ENCODE peak calls at places on chromosomes 16 and 17, in eight cellular contexts. U is left ventricle myocardium inferior; G is kidney; E is mesendoderm; O is CD8-positive, alpha-beta T cell; J is CD4-positive, alpha-beta T cell; S is H9; M is upper lobe of right lung. F is an unnamed sample.

GRCh38 chr17:8397636-8398035 is at the start of gene RNF222:
- DNase-seq in U (no peak), G (no peak), E (no peak), O (no peak), J (no peak), S (no peak), M (no peak), F (no peak)

GRCh38 chr17:45227631-45228120 is 6.0 kb downstream of the FMNL1 start:
- DNase-seq in U (no peak), G (peak; percentile 76), E (no peak), O (no peak), J (no peak), S (no peak), M (no peak), F (no peak)

GRCh38 chr17:82593590-82594087 is 54.6 kb downstream of the WDR45B start:
- DNase-seq in U (no peak), G (peak; percentile 82), E (no peak), O (peak; percentile 41), J (no peak), S (no peak), M (no peak), F (no peak)

GRCh38 chr17:73045722-73046121 is 46.8 kb downstream of the SLC39A11 start:
- DNase-seq in U (no peak), G (no peak), E (no peak), O (no peak), J (no peak), S (no peak), M (no peak), F (no peak)

GRCh38 chr16:7629571-7629970 is 296.9 kb downstream of the RBFOX1 start:
- DNase-seq in U (no peak), G (no peak), E (no peak), O (no peak), J (no peak), S (no peak), M (no peak), F (no peak)

GRCh38 chr17:79361221-79361734 is 249.6 kb downstream of the RBFOX3 start:
- DNase-seq in U (no peak), G (peak; percentile 41), E (no peak), O (no peak), J (no peak), S (no peak), M (no peak), F (no peak)

GRCh38 chr17:62692721-62693431 is 65.4 kb downstream of the MRC2 start:
- DNase-seq in U (no peak), G (no peak), E (peak; percentile 64), O (no peak), J (no peak), S (peak; percentile 86), M (no peak), F (no peak)

GRCh38 chr17:60600490-60601431 is 768 bp downstream of the PPM1D start:
- DNase-seq in U (peak; percentile 56), G (peak; percentile 84), E (peak; percentile 89), O (peak; percentile 66), J (peak; percentile 13), S (peak; percentile 82), M (peak; percentile 71), F (peak; percentile 65)

GRCh38 chr17:32515677-32516383 is 29.0 kb downstream of the CDK5R1 start:
- DNase-seq in U (no peak), G (no peak), E (no peak), O (peak; percentile 51), J (no peak), S (no peak), M (no peak), F (no peak)

GRCh38 chr16:65226077-65226476 is 104.2 kb upstream of the CDH11 start:
- DNase-seq in U (no peak), G (no peak), E (no peak), O (no peak), J (no peak), S (no peak), M (no peak), F (no peak)

DNA sequence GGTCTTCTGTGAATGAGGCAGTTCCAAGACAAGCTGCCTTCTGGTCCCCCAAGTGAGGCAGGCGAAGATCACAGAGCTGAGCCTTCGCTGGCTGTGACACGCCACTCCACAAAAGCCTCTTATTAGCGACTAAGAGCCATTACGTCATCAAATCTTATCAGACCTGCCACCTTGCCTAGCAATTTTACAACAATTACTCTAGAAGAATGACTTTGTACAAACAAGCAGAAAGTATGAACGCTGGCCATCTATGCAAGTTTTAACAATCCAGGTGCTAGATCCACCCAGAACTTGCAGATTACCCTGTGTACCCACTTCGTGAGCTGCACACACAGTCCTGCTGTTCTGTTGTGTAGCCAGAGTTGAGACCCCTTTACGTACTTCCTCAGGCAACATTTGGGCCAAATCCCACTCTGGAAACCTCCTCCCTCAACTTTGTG is 3.8 kb upstream of the ICAM2 start:
- DNase-seq in U (no peak), G (no peak), E (no peak), O (no peak), J (no peak), S (no peak), M (no peak), F (no peak)
- H3K27ac ChIP-seq in U (peak overlapping the region; percentile 37), G (no peak overlapping the region), E (no peak overlapping the region), O (no peak overlapping the region), J (peak overlapping the region; percentile 74), S (no peak overlapping the region), M (peak overlapping the region; percentile 36), F (no peak overlapping the region)

DNA sequence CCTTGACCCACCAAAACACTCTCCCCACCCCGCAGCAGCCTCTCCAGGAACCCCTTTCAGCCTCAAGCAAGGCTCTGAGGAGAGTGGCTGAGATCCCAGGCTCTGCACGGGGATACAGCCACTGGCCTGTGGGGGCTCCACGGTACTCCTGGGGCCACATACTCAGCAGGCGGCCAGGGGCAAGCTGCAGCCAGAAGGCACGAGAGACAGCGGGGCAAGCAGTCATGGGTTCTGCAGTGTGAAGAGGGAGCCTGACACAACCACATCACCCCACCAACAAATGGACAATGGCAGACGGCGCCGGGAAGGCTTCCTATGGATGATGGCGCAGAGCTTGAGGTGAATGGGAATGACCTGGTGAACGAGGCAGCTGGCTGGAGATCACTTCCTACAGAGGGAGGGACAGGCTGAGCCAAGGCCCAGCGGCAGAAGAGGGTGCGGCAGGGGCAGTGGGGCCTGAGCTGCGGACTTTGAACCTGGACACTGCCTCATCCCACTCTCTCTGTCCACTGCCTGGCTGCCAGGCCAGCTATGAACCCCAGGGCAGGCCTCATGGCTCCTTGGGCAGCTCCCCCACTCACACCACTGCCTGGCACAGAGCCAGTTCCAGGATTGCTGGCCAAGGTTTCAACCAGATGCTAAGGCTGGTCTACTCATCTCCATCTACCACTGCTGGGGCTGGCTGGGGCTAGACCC is 10.8 kb upstream of the BCAR1 start:
- DNase-seq in U (peak; percentile 36), G (peak; percentile 74), E (no peak), O (no peak), J (no peak), S (peak; percentile 28), M (no peak), F (no peak)
- H3K27ac ChIP-seq in U (peak overlapping the region; percentile 98), G (peak overlapping the region; percentile 15), E (no peak overlapping the region), O (no peak overlapping the region), J (no peak overlapping the region), S (no peak overlapping the region), M (peak overlapping the region; percentile 37), F (no peak overlapping the region)

DNA sequence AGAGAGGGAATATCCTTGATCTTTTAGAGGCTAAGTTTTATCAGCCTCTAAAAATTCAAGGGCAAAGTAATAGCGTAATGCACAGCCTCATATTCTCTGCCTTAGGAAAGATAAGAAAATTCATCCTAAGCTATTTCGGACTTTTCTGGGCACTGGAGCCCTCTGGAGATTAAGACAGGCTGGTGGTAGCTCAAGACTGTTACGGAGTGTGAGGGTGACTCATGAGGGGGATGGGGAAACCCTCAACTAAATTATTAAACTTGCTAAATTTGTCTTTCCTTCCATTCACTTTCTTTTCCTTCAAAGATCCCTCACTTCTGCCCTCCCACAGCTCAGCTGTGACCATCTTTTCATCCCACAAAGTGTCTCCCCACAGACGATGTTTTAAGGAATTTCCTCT is 73.3 kb downstream of the RPH3AL start:
- DNase-seq in U (no peak), G (no peak), E (no peak), O (no peak), J (no peak), S (no peak), M (no peak), F (no peak)
- H3K27ac ChIP-seq in U (peak overlapping the region; percentile 68), G (no peak overlapping the region), E (no peak overlapping the region), O (no peak overlapping the region), J (no peak overlapping the region), S (no peak overlapping the region), M (peak overlapping the region; percentile 72), F (no peak overlapping the region)

GRCh38 chr16:27549607-27549856 is 181 bp downstream of the GTF3C1 start:
- DNase-seq in U (no peak), G (no peak), E (no peak), O (no peak), J (no peak), S (no peak), M (no peak), F (no peak)
- H3K27ac ChIP-seq in U (peak overlapping the region; percentile 90), G (peak overlapping the region; percentile 60), E (no peak overlapping the region), O (peak overlapping the region; percentile 94), J (no peak overlapping the region), S (no peak overlapping the region), M (peak overlapping the region; percentile 78), F (no peak overlapping the region)

DNA sequence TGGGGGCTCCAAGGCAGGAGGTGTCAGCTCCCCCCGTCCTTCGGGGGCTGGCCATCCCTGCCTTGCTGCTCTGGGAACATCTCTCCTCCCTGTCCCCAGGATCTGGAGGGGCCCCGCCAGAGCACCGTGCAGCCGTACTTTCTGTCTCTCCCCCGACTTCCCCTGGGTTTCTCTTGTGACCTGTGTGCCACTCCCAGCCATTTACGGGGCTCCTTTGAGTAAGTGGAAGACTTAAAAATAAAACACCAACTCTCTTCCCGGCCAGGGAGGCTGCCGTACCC is 60.6 kb downstream of the BAIAP2 start:
- DNase-seq in U (no peak), G (no peak), E (no peak), O (no peak), J (no peak), S (no peak), M (no peak), F (no peak)
- H3K27ac ChIP-seq in U (no peak overlapping the region), G (peak overlapping the region; percentile 53), E (no peak overlapping the region), O (peak overlapping the region; percentile 47), J (no peak overlapping the region), S (no peak overlapping the region), M (peak overlapping the region; percentile 42), F (peak overlapping the region; percentile 94)

DNA sequence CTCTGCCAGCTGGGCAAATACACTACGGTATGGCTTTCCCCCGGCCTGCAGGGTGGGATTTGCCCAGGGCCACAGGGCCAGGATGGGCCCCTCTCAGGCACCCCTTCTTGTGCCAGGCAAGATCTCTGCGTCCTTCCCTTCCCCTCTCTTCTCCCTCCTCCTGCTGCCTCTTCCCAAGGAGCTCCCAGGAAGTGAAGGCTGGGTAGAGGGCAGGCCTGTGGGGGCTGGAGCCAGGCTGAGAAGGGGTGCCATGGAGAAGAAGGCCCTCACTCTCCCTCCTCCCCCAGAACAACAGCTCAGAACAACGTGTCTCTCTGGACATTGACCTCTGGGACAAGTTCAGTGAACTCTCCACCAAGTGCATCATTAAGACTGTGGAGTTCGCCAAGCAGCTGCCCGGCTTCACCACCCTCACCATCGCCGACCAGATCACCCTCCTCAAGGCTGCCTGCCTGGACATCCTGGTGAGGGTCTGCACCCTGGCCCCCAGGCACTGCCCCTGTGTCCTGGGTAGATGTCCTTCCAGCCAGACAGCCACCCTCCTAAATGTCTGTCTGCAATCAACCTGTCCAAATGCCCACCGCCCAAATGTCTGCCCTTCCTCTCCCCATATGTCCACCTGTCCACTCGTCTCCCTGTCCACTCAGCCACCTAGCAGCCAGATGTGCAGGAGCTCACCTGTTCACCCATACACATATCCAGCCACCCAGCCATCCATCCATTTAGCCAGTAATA is 12.3 kb downstream of the GJD3 start:
- DNase-seq in U (no peak), G (no peak), E (no peak), O (no peak), J (no peak), S (no peak), M (no peak), F (no peak)
- H3K27ac ChIP-seq in U (peak overlapping the region; percentile 27), G (no peak overlapping the region), E (no peak overlapping the region), O (no peak overlapping the region), J (no peak overlapping the region), S (no peak overlapping the region), M (peak overlapping the region; percentile 24), F (no peak overlapping the region)